ENCODE peak calls at places on chromosomes 16 and 17, in ten cellular contexts. G is MCF 10A, S is kidney glomerular epithelial cell, X is NCI-H1930, Q is GM13976, C is progenitor cell of endocrine pancreas, H is HEK293T, V is AG10803, E is astrocyte of the spinal cord, K is HTR-8/SVneo. D is an unnamed sample.

GRCh38 chr17:63442074-63442473 is 4.0 kb downstream of the CYB561 start:
- DNase-seq in G (no peak), S (no peak), X (no peak), Q (no peak), C (no peak), H (no peak), V (no peak), E (no peak), K (no peak), D (no peak)

GRCh38 chr17:36183811-36184765 is 7.7 kb upstream of the TBC1D3B start:
- DNase-seq in G (no peak), S (no peak), X (no peak), Q (no peak), C (no peak), H (no peak), V (no peak), E (no peak), K (no peak), D (no peak)

GRCh38 chr17:29722411-29723198 is 99.9 kb upstream of the CORO6 start:
- DNase-seq in G (peak; percentile 10), S (peak; percentile 70), X (no peak), Q (peak; percentile 69), C (no peak), H (peak; percentile 6), V (peak; percentile 92), E (peak; percentile 46), K (no peak), D (peak; percentile 99)

GRCh38 chr17:81092518-81093095 is 57.7 kb downstream of the BAIAP2 start:
- DNase-seq in G (no peak), S (no peak), X (no peak), Q (no peak), C (no peak), H (no peak), V (no peak), E (no peak), K (no peak), D (no peak)

GRCh38 chr17:81101614-81102306 is 63.5 kb upstream of the PVALEF start:
- DNase-seq in G (peak; percentile 73), S (peak; percentile 52), X (peak; percentile 55), Q (peak; percentile 99), C (peak; percentile 91), H (peak; percentile 98), V (peak; percentile 69), E (peak; percentile 72), K (peak; percentile 86), D (peak; percentile 78)

GRCh38 chr16:30966033-30966619 is 8.6 kb downstream of the SETD1A start:
- DNase-seq in G (no peak), S (no peak), X (no peak), Q (no peak), C (no peak), H (no peak), V (no peak), E (no peak), K (no peak), D (no peak)

GRCh38 chr17:76255801-76256429 is 9.2 kb upstream of the UBALD2 start:
- DNase-seq in G (no peak), S (no peak), X (no peak), Q (no peak), C (no peak), H (no peak), V (no peak), E (no peak), K (no peak), D (no peak)

GRCh38 chr17:78739331-78739853 is 42.7 kb downstream of the CYTH1 start:
- DNase-seq in G (no peak), S (no peak), X (no peak), Q (no peak), C (no peak), H (no peak), V (no peak), E (no peak), K (no peak), D (no peak)

GRCh38 chr16:24538756-24539294 is 541 bp upstream of the RBBP6 start:
- DNase-seq in G (no peak), S (peak; percentile 89), X (peak; percentile 78), Q (no peak), C (no peak), H (peak; percentile 56), V (no peak), E (no peak), K (peak; percentile 65), D (no peak)

GRCh38 chr17:7688808-7689316 is 585 bp downstream of the WRAP53 start:
- DNase-seq in G (no peak), S (no peak), X (no peak), Q (no peak), C (no peak), H (no peak), V (no peak), E (no peak), K (no peak), D (no peak)

GRCh38 chr16:66457888-66458287 is 30.8 kb downstream of the BEAN1 start:
- DNase-seq in G (no peak), S (no peak), X (no peak), Q (no peak), C (no peak), H (no peak), V (peak; percentile 26), E (no peak), K (peak; percentile 82), D (no peak)

GRCh38 chr16:14405611-14406537 is 224.2 kb downstream of the PARN start:
- DNase-seq in G (no peak), S (no peak), X (no peak), Q (peak; percentile 82), C (no peak), H (peak; percentile 88), V (no peak), E (no peak), K (no peak), D (no peak)

GRCh38 chr17:64418506-64419339 is 28.1 kb upstream of the PECAM1 start:
- DNase-seq in G (peak; percentile 84), S (peak; percentile 54), X (no peak), Q (peak; percentile 60), C (no peak), H (peak; percentile 66), V (peak; percentile 65), E (peak; percentile 61), K (peak; percentile 73), D (peak; percentile 88)

GRCh38 chr17:38498353-38498752 is 70.1 kb downstream of the ARHGAP23 start:
- DNase-seq in G (no peak), S (no peak), X (no peak), Q (no peak), C (no peak), H (no peak), V (no peak), E (no peak), K (no peak), D (no peak)

GRCh38 chr16:89357055-89357454 is 133.3 kb downstream of the ANKRD11 start:
- DNase-seq in G (peak; percentile 42), S (no peak), X (no peak), Q (no peak), C (no peak), H (no peak), V (no peak), E (no peak), K (no peak), D (no peak)

GRCh38 chr17:41965694-41966375 is 760 bp upstream of the CNP start:
- DNase-seq in G (peak; percentile 92), S (peak; percentile 71), X (peak; percentile 60), Q (peak; percentile 78), C (peak; percentile 49), H (peak; percentile 46), V (peak; percentile 43), E (no peak), K (no peak), D (no peak)

GRCh38 chr17:55237268-55237667 is 27.5 kb upstream of the HLF start:
- DNase-seq in G (no peak), S (no peak), X (no peak), Q (no peak), C (no peak), H (no peak), V (peak; percentile 10), E (peak; percentile 2), K (no peak), D (no peak)

GRCh38 chr17:75492555-75493168 is 22.7 kb downstream of the CASKIN2 start:
- DNase-seq in G (no peak), S (no peak), X (no peak), Q (no peak), C (no peak), H (no peak), V (no peak), E (no peak), K (no peak), D (no peak)

GRCh38 chr17:78852709-78853111 is 12.1 kb upstream of the USP36 start:
- DNase-seq in G (no peak), S (no peak), X (no peak), Q (no peak), C (no peak), H (peak; percentile 70), V (no peak), E (no peak), K (no peak), D (peak; percentile 26)

GRCh38 chr17:46766493-46767491 is 51.7 kb downstream of the WNT3 start:
- DNase-seq in G (no peak), S (no peak), X (no peak), Q (no peak), C (no peak), H (no peak), V (no peak), E (no peak), K (no peak), D (no peak)

GRCh38 chr16:57186630-57187507 is 740 bp downstream of the RSPRY1 start:
- DNase-seq in G (peak; percentile 37), S (peak; percentile 59), X (no peak), Q (no peak), C (no peak), H (peak; percentile 17), V (peak; percentile 45), E (peak; percentile 29), K (peak; percentile 10), D (no peak)

GRCh38 chr17:9470171-9470570 is 105.4 kb downstream of the STX8 start:
- DNase-seq in G (no peak), S (no peak), X (no peak), Q (peak; percentile 40), C (no peak), H (no peak), V (peak; percentile 49), E (peak; percentile 39), K (no peak), D (peak; percentile 50)

GRCh38 chr17:39973496-39973895 is 7.1 kb upstream of the PSMD3 start:
- DNase-seq in G (peak; percentile 47), S (no peak), X (no peak), Q (no peak), C (no peak), H (no peak), V (peak; percentile 27), E (no peak), K (no peak), D (peak; percentile 53)

GRCh38 chr16:57159447-57159846 is 26.4 kb downstream of the PSME3IP1 start:
- DNase-seq in G (no peak), S (no peak), X (no peak), Q (no peak), C (no peak), H (no peak), V (no peak), E (no peak), K (no peak), D (no peak)

GRCh38 chr17:58079300-58080033 is 3.8 kb upstream of the DYNLL2 start:
- DNase-seq in G (no peak), S (no peak), X (no peak), Q (no peak), C (no peak), H (no peak), V (no peak), E (no peak), K (no peak), D (no peak)

GRCh38 chr17:80761421-80761871 is 216.8 kb downstream of the RPTOR start:
- DNase-seq in G (peak; percentile 77), S (peak; percentile 80), X (no peak), Q (no peak), C (no peak), H (no peak), V (peak; percentile 68), E (peak; percentile 91), K (peak; percentile 82), D (peak; percentile 69)

GRCh38 chr16:86834451-86835035 is 256.2 kb downstream of the FOXL1 start:
- DNase-seq in G (peak; percentile 13), S (peak; percentile 40), X (no peak), Q (no peak), C (no peak), H (peak; percentile 49), V (peak; percentile 35), E (peak; percentile 81), K (peak; percentile 48), D (peak; percentile 42)

GRCh38 chr17:75352079-75352569 is 53.4 kb downstream of the GRB2 start:
- DNase-seq in G (peak; percentile 12), S (peak; percentile 49), X (no peak), Q (no peak), C (peak; percentile 25), H (peak; percentile 42), V (no peak), E (no peak), K (no peak), D (no peak)